ENCODE peak calls at places on chromosomes 1 and 21, in six cellular contexts. One of them, this sample, is unnamed.

GRCh38 chr21:45631540-45631939 is 12.0 kb upstream of the PCBP3 start:
- DNase-seq in cardiac fibroblast: no peak
- DNase-seq in foreskin fibroblast: no peak
- DNase-seq in GM06990: no peak
- DNase-seq in thoracic aorta: no peak
- DNase-seq in AG09309: no peak
- DNase-seq in this sample: no peak

GRCh38 chr1:37795340-37796110 is 1.9 kb downstream of the MANEAL start:
- DNase-seq in cardiac fibroblast: peak; percentile 56
- DNase-seq in foreskin fibroblast: no peak
- DNase-seq in GM06990: peak; percentile 31
- DNase-seq in thoracic aorta: no peak
- DNase-seq in AG09309: no peak
- DNase-seq in this sample: peak; percentile 23

GRCh38 chr1:201501812-201502510 is 5.0 kb downstream of the CSRP1 start:
- DNase-seq in cardiac fibroblast: no peak
- DNase-seq in foreskin fibroblast: no peak
- DNase-seq in GM06990: no peak
- DNase-seq in thoracic aorta: no peak
- DNase-seq in AG09309: no peak
- DNase-seq in this sample: no peak

GRCh38 chr1:229478852-229479251 is 29.3 kb downstream of the NUP133 start:
- DNase-seq in cardiac fibroblast: no peak
- DNase-seq in foreskin fibroblast: no peak
- DNase-seq in GM06990: peak; percentile 55
- DNase-seq in thoracic aorta: no peak
- DNase-seq in AG09309: no peak
- DNase-seq in this sample: peak; percentile 75

GRCh38 chr1:238346340-238346739 is 455.6 kb upstream of the ZP4 start:
- DNase-seq in cardiac fibroblast: no peak
- DNase-seq in foreskin fibroblast: no peak
- DNase-seq in GM06990: no peak
- DNase-seq in thoracic aorta: no peak
- DNase-seq in AG09309: no peak
- DNase-seq in this sample: no peak

GRCh38 chr1:117001254-117001927 is at the start of gene CD101:
- DNase-seq in cardiac fibroblast: no peak
- DNase-seq in foreskin fibroblast: no peak
- DNase-seq in GM06990: peak; percentile 69
- DNase-seq in thoracic aorta: no peak
- DNase-seq in AG09309: no peak
- DNase-seq in this sample: peak; percentile 87

GRCh38 chr1:59819566-59820438 is 5.1 kb downstream of the HOOK1 start:
- DNase-seq in cardiac fibroblast: no peak
- DNase-seq in foreskin fibroblast: no peak
- DNase-seq in GM06990: no peak
- DNase-seq in thoracic aorta: no peak
- DNase-seq in AG09309: no peak
- DNase-seq in this sample: no peak

GRCh38 chr1:37699147-37699546 is 6.8 kb downstream of the CDCA8 start:
- DNase-seq in cardiac fibroblast: no peak
- DNase-seq in foreskin fibroblast: no peak
- DNase-seq in GM06990: no peak
- DNase-seq in thoracic aorta: no peak
- DNase-seq in AG09309: no peak
- DNase-seq in this sample: no peak

GRCh38 chr1:234874291-234875288 is 254.0 kb downstream of the TOMM20 start:
- DNase-seq in cardiac fibroblast: no peak
- DNase-seq in foreskin fibroblast: no peak
- DNase-seq in GM06990: no peak
- DNase-seq in thoracic aorta: no peak
- DNase-seq in AG09309: no peak
- DNase-seq in this sample: no peak

GRCh38 chr1:65992160-65993046 is 199.7 kb downstream of the PDE4B start:
- DNase-seq in cardiac fibroblast: peak; percentile 2
- DNase-seq in foreskin fibroblast: no peak
- DNase-seq in GM06990: no peak
- DNase-seq in thoracic aorta: no peak
- DNase-seq in AG09309: no peak
- DNase-seq in this sample: no peak

GRCh38 chr1:230139306-230139705 is 72.3 kb downstream of the GALNT2 start:
- DNase-seq in cardiac fibroblast: no peak
- DNase-seq in foreskin fibroblast: no peak
- DNase-seq in GM06990: no peak
- DNase-seq in thoracic aorta: no peak
- DNase-seq in AG09309: no peak
- DNase-seq in this sample: no peak

GRCh38 chr1:37031419-37031818 is 2.9 kb downstream of the GRIK3 start:
- DNase-seq in cardiac fibroblast: no peak
- DNase-seq in foreskin fibroblast: no peak
- DNase-seq in GM06990: no peak
- DNase-seq in thoracic aorta: no peak
- DNase-seq in AG09309: no peak
- DNase-seq in this sample: no peak

GRCh38 chr21:46379691-46380090 is 55.7 kb downstream of the PCNT start:
- DNase-seq in cardiac fibroblast: no peak
- DNase-seq in foreskin fibroblast: no peak
- DNase-seq in GM06990: no peak
- DNase-seq in thoracic aorta: no peak
- DNase-seq in AG09309: no peak
- DNase-seq in this sample: no peak

GRCh38 chr1:11653616-11654570 is at the start of gene FBXO2:
- DNase-seq in cardiac fibroblast: no peak
- DNase-seq in foreskin fibroblast: peak; percentile 23
- DNase-seq in GM06990: no peak
- DNase-seq in thoracic aorta: no peak
- DNase-seq in AG09309: no peak
- DNase-seq in this sample: no peak

GRCh38 chr1:152110860-152111514 is 4.3 kb downstream of the TCHH start:
- DNase-seq in cardiac fibroblast: peak; percentile 65
- DNase-seq in foreskin fibroblast: peak; percentile 44
- DNase-seq in GM06990: no peak
- DNase-seq in thoracic aorta: no peak
- DNase-seq in AG09309: peak; percentile 8
- DNase-seq in this sample: peak; percentile 55

GRCh38 chr21:28308516-28308915 is 684.2 kb downstream of the LTN1 start:
- DNase-seq in cardiac fibroblast: peak; percentile 52
- DNase-seq in foreskin fibroblast: no peak
- DNase-seq in GM06990: no peak
- DNase-seq in thoracic aorta: no peak
- DNase-seq in AG09309: no peak
- DNase-seq in this sample: no peak

GRCh38 chr1:201022824-201023516 is 544 bp downstream of the KIF21B start:
- DNase-seq in cardiac fibroblast: no peak
- DNase-seq in foreskin fibroblast: no peak
- DNase-seq in GM06990: peak; percentile 46
- DNase-seq in thoracic aorta: no peak
- DNase-seq in AG09309: no peak
- DNase-seq in this sample: peak; percentile 60

GRCh38 chr1:154768456-154769125 is 101.5 kb downstream of the KCNN3 start:
- DNase-seq in cardiac fibroblast: peak; percentile 32
- DNase-seq in foreskin fibroblast: no peak
- DNase-seq in GM06990: no peak
- DNase-seq in thoracic aorta: no peak
- DNase-seq in AG09309: no peak
- DNase-seq in this sample: no peak

GRCh38 chr1:11307837-11308236 is 34.8 kb downstream of the UBIAD1 start:
- DNase-seq in cardiac fibroblast: peak; percentile 41
- DNase-seq in foreskin fibroblast: no peak
- DNase-seq in GM06990: no peak
- DNase-seq in thoracic aorta: no peak
- DNase-seq in AG09309: no peak
- DNase-seq in this sample: no peak

GRCh38 chr21:39518055-39518844 is 66.5 kb downstream of the SH3BGR start:
- DNase-seq in cardiac fibroblast: peak; percentile 57
- DNase-seq in foreskin fibroblast: peak; percentile 6
- DNase-seq in GM06990: no peak
- DNase-seq in thoracic aorta: no peak
- DNase-seq in AG09309: peak; percentile 4
- DNase-seq in this sample: peak; percentile 74

GRCh38 chr1:204478921-204479320 is 15.7 kb downstream of the PIK3C2B start:
- DNase-seq in cardiac fibroblast: no peak
- DNase-seq in foreskin fibroblast: no peak
- DNase-seq in GM06990: no peak
- DNase-seq in thoracic aorta: no peak
- DNase-seq in AG09309: no peak
- DNase-seq in this sample: no peak

GRCh38 chr21:41228006-41228370 is 60.0 kb downstream of the BACE2 start:
- DNase-seq in cardiac fibroblast: no peak
- DNase-seq in foreskin fibroblast: no peak
- DNase-seq in GM06990: no peak
- DNase-seq in thoracic aorta: no peak
- DNase-seq in AG09309: no peak
- DNase-seq in this sample: no peak

GRCh38 chr1:230284891-230285290 is 141.2 kb downstream of the PGBD5 start:
- DNase-seq in cardiac fibroblast: no peak
- DNase-seq in foreskin fibroblast: no peak
- DNase-seq in GM06990: no peak
- DNase-seq in thoracic aorta: no peak
- DNase-seq in AG09309: no peak
- DNase-seq in this sample: no peak

GRCh38 chr1:15727866-15728534 is 8.1 kb upstream of the SLC25A34 start:
- DNase-seq in cardiac fibroblast: no peak
- DNase-seq in foreskin fibroblast: no peak
- DNase-seq in GM06990: no peak
- DNase-seq in thoracic aorta: no peak
- DNase-seq in AG09309: no peak
- DNase-seq in this sample: no peak

GRCh38 chr1:230917284-230918135 is 49.2 kb upstream of the C1orf198 start:
- DNase-seq in cardiac fibroblast: peak; percentile 82
- DNase-seq in foreskin fibroblast: peak; percentile 34
- DNase-seq in GM06990: no peak
- DNase-seq in thoracic aorta: peak; percentile 40
- DNase-seq in AG09309: no peak
- DNase-seq in this sample: peak; percentile 84

GRCh38 chr21:24852610-24853195 is 754.6 kb downstream of the MRPL39 start:
- DNase-seq in cardiac fibroblast: no peak
- DNase-seq in foreskin fibroblast: no peak
- DNase-seq in GM06990: no peak
- DNase-seq in thoracic aorta: no peak
- DNase-seq in AG09309: no peak
- DNase-seq in this sample: no peak
- TF ChIP-seq CTCF in cardiac fibroblast: no peak
- TF ChIP-seq CTCF in foreskin fibroblast: no peak
- TF ChIP-seq CTCF in GM06990: no peak
- TF ChIP-seq CTCF in thoracic aorta: no peak
- TF ChIP-seq CTCF in AG09309: no peak
- TF ChIP-seq CTCF in this sample: no peak

GRCh38 chr1:44616991-44617702 is 57.1 kb downstream of the TMEM53 start:
- DNase-seq in cardiac fibroblast: peak; percentile 18
- DNase-seq in foreskin fibroblast: peak; percentile 88
- DNase-seq in GM06990: no peak
- DNase-seq in thoracic aorta: no peak
- DNase-seq in AG09309: no peak
- DNase-seq in this sample: no peak
- H3K4me3 ChIP-seq in cardiac fibroblast: peak overlapping the region; percentile 22
- H3K4me3 ChIP-seq in foreskin fibroblast: peak overlapping the region; percentile 49
- H3K4me3 ChIP-seq in GM06990: no peak overlapping the region
- H3K4me3 ChIP-seq in thoracic aorta: peak overlapping the region; percentile 50
- H3K4me3 ChIP-seq in AG09309: peak overlapping the region; percentile 32
- H3K4me3 ChIP-seq in this sample: no peak overlapping the region

GRCh38 chr1:22749503-22749902 is 38.9 kb downstream of the EPHB2 start:
- DNase-seq in cardiac fibroblast: no peak
- DNase-seq in foreskin fibroblast: no peak
- DNase-seq in GM06990: no peak
- DNase-seq in thoracic aorta: no peak
- DNase-seq in AG09309: no peak
- DNase-seq in this sample: no peak
- TF ChIP-seq CTCF in cardiac fibroblast: peak; percentile 3
- TF ChIP-seq CTCF in foreskin fibroblast: no peak
- TF ChIP-seq CTCF in GM06990: no peak
- TF ChIP-seq CTCF in thoracic aorta: no peak
- TF ChIP-seq CTCF in AG09309: no peak
- TF ChIP-seq CTCF in this sample: no peak

GRCh38 chr1:19067912-19068638 is 111.6 kb upstream of the IFFO2 start:
- DNase-seq in cardiac fibroblast: no peak
- DNase-seq in foreskin fibroblast: no peak
- DNase-seq in GM06990: no peak
- DNase-seq in thoracic aorta: no peak
- DNase-seq in AG09309: no peak
- DNase-seq in this sample: no peak
- H3K4me3 ChIP-seq in cardiac fibroblast: no peak overlapping the region
- H3K4me3 ChIP-seq in foreskin fibroblast: no peak overlapping the region
- H3K4me3 ChIP-seq in GM06990: no peak overlapping the region
- H3K4me3 ChIP-seq in thoracic aorta: no peak overlapping the region
- H3K4me3 ChIP-seq in AG09309: no peak overlapping the region
- H3K4me3 ChIP-seq in this sample: no peak overlapping the region

GRCh38 chr1:53725238-53725689 is 13.7 kb downstream of the GLIS1 start:
- DNase-seq in cardiac fibroblast: peak; percentile 52
- DNase-seq in foreskin fibroblast: no peak
- DNase-seq in GM06990: no peak
- DNase-seq in thoracic aorta: no peak
- DNase-seq in AG09309: no peak
- DNase-seq in this sample: no peak
- TF ChIP-seq CTCF in cardiac fibroblast: peak; percentile 2
- TF ChIP-seq CTCF in foreskin fibroblast: no peak
- TF ChIP-seq CTCF in GM06990: peak; percentile 12
- TF ChIP-seq CTCF in thoracic aorta: no peak
- TF ChIP-seq CTCF in AG09309: peak; percentile 24
- TF ChIP-seq CTCF in this sample: no peak

GRCh38 chr1:31019401-31019800 is 46.1 kb downstream of the PUM1 start:
- DNase-seq in cardiac fibroblast: no peak
- DNase-seq in foreskin fibroblast: no peak
- DNase-seq in GM06990: no peak
- DNase-seq in thoracic aorta: no peak
- DNase-seq in AG09309: no peak
- DNase-seq in this sample: no peak

GRCh38 chr1:31016868-31017267 is 48.6 kb downstream of the PUM1 start:
- DNase-seq in cardiac fibroblast: no peak
- DNase-seq in foreskin fibroblast: no peak
- DNase-seq in GM06990: no peak
- DNase-seq in thoracic aorta: no peak
- DNase-seq in AG09309: no peak
- DNase-seq in this sample: no peak

DNA sequence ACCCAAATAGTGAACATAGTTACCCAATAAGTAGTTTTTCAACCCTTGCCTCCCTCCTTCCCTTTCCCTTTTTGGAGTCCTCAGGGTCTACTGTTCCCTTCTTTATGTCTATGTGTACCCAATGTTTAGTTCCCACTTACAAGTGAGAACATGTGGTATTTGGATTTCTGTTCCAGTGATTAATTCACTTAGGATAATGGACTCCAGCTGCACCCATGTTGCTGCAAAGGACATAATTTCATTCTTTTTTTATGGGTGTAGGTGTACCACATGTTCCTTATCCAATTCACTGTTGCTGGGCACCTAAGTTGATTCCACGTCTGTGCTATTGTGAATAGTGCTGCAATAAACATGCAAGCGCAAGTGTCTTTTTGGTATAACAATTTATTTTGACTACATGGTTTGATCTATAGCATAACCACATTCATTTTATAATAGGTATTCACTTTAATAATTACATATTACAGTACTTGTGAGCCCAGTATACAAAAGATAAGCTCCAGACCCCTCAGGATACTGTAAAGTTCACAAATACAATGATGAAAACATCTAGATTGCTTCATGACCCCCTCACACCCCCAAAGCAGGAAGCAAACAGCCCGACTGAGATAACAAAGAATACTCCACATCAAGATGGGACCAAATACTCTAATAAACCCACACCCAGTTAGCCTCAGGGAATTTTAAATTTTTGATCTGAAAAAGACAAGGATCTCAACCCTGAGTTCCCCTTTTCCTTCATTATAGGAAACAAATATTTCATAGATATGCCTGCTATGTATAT is 45.3 kb downstream of the PUM1 start:
- DNase-seq in cardiac fibroblast: no peak
- DNase-seq in foreskin fibroblast: no peak
- DNase-seq in GM06990: no peak
- DNase-seq in thoracic aorta: no peak
- DNase-seq in AG09309: no peak
- DNase-seq in this sample: no peak
- H3K4me3 ChIP-seq in cardiac fibroblast: no peak overlapping the region
- H3K4me3 ChIP-seq in foreskin fibroblast: no peak overlapping the region
- H3K4me3 ChIP-seq in GM06990: no peak overlapping the region
- H3K4me3 ChIP-seq in thoracic aorta: no peak overlapping the region
- H3K4me3 ChIP-seq in AG09309: no peak overlapping the region
- H3K4me3 ChIP-seq in this sample: no peak overlapping the region